ENCODE peak calls at places on chromosome 19, in four cellular contexts. X, W, I and Q are unnamed samples.

GRCh38 chr19:53311897-53312296 is 21.7 kb upstream of the ZNF845 start:
- DNase-seq in X (no peak), W (no peak), I (no peak), Q (no peak)

GRCh38 chr19:42252365-42253244 is 2.3 kb downstream of the ERF start:
- DNase-seq in X (no peak), W (no peak), I (no peak), Q (no peak)

GRCh38 chr19:14475251-14476073 is at the start of gene PTGER1:
- DNase-seq in X (peak; percentile 60), W (no peak), I (no peak), Q (peak; percentile 69)

GRCh38 chr19:5805465-5806132 is 732 bp downstream of the NRTN start:
- DNase-seq in X (peak; percentile 73), W (peak; percentile 22), I (no peak), Q (no peak)

GRCh38 chr19:50036905-50037304 is 11.1 kb downstream of the ZNF473 start:
- DNase-seq in X (no peak), W (no peak), I (no peak), Q (no peak)

GRCh38 chr19:3034194-3034844 is 5.2 kb upstream of the TLE2 start:
- DNase-seq in X (no peak), W (no peak), I (no peak), Q (no peak)

GRCh38 chr19:2491130-2491801 is 15.3 kb downstream of the GADD45B start:
- DNase-seq in X (peak; percentile 96), W (no peak), I (no peak), Q (peak; percentile 91)

GRCh38 chr19:30512748-30513389 is 140.7 kb downstream of the ZNF536 start:
- DNase-seq in X (no peak), W (no peak), I (no peak), Q (no peak)

GRCh38 chr19:49615861-49616260 is 24.1 kb downstream of the RRAS start:
- DNase-seq in X (no peak), W (no peak), I (no peak), Q (no peak)

GRCh38 chr19:3656073-3656746 is 29.6 kb upstream of the CACTIN start:
- DNase-seq in X (no peak), W (no peak), I (no peak), Q (no peak)

GRCh38 chr19:12064266-12065099 is at the start of gene ZNF844:
- DNase-seq in X (peak; percentile 97), W (peak; percentile 99), I (peak; percentile 76), Q (peak; percentile 88)

GRCh38 chr19:48456864-48457263 is 1.5 kb downstream of the KCNJ14 start:
- DNase-seq in X (no peak), W (no peak), I (no peak), Q (no peak)

GRCh38 chr19:14886032-14886431 is at the start of gene OR7A17:
- DNase-seq in X (no peak), W (no peak), I (no peak), Q (no peak)

GRCh38 chr19:41886761-41887710 is 4.1 kb downstream of the ARHGEF1 start:
- DNase-seq in X (no peak), W (no peak), I (no peak), Q (no peak)

GRCh38 chr19:16066611-16067104 is 9.6 kb upstream of the TPM4 start:
- DNase-seq in X (no peak), W (no peak), I (no peak), Q (no peak)

GRCh38 chr19:42198676-42199439 is 18.6 kb downstream of the DEDD2 start:
- DNase-seq in X (peak; percentile 84), W (no peak), I (no peak), Q (no peak)

GRCh38 chr19:13063461-13064091 is 39.1 kb downstream of the LYL1 start:
- DNase-seq in X (no peak), W (no peak), I (no peak), Q (no peak)

GRCh38 chr19:49808762-49809154 is 4.3 kb downstream of the FUZ start:
- DNase-seq in X (peak; percentile 93), W (peak; percentile 97), I (peak; percentile 57), Q (peak; percentile 93)

GRCh38 chr19:7397687-7398086 is 49.0 kb downstream of the ARHGEF18 start:
- DNase-seq in X (no peak), W (no peak), I (no peak), Q (no peak)

GRCh38 chr19:47497073-47497766 is 13.2 kb upstream of the KPTN start:
- DNase-seq in X (peak; percentile 41), W (no peak), I (no peak), Q (no peak)

GRCh38 chr19:32351807-32352630 is 6.6 kb downstream of the ZNF507 start:
- DNase-seq in X (no peak), W (no peak), I (no peak), Q (no peak)

GRCh38 chr19:4391701-4392543 is 8.4 kb downstream of the SH3GL1 start:
- DNase-seq in X (peak; percentile 50), W (no peak), I (no peak), Q (no peak)

GRCh38 chr19:32404939-32405430 is 585 bp upstream of the DPY19L3 start:
- DNase-seq in X (peak; percentile 76), W (peak; percentile 50), I (no peak), Q (peak; percentile 52)

GRCh38 chr19:33720691-33721682 is 75.7 kb upstream of the KCTD15 start:
- DNase-seq in X (no peak), W (no peak), I (no peak), Q (no peak)

GRCh38 chr19:38801359-38802095 is 11.2 kb downstream of the LGALS4 start:
- DNase-seq in X (no peak), W (no peak), I (no peak), Q (no peak)

GRCh38 chr19:43406297-43406696 is 8.4 kb upstream of the TEX101 start:
- DNase-seq in X (no peak), W (no peak), I (no peak), Q (no peak)

GRCh38 chr19:10887616-10888367 is 16.4 kb downstream of the CARM1 start:
- DNase-seq in X (no peak), W (no peak), I (no peak), Q (no peak)

GRCh38 chr19:7112675-7113074 is 43.2 kb downstream of the ZNF557 start:
- DNase-seq in X (no peak), W (no peak), I (no peak), Q (no peak)

GRCh38 chr19:3031607-3031867 is 2.5 kb upstream of the TLE2 start:
- DNase-seq in X (no peak), W (no peak), I (no peak), Q (no peak)

GRCh38 chr19:48630289-48631036 is 6.7 kb downstream of the DBP start:
- DNase-seq in X (peak; percentile 85), W (no peak), I (no peak), Q (no peak)

GRCh38 chr19:16249826-16250434 is 52.2 kb downstream of the AP1M1 start:
- DNase-seq in X (no peak), W (no peak), I (no peak), Q (no peak)

GRCh38 chr19:54190942-54191670 is at the start of gene TSEN34:
- DNase-seq in X (no peak), W (peak; percentile 71), I (no peak), Q (no peak)

GRCh38 chr19:11446652-11447301 is 11.3 kb downstream of the PRKCSH start:
- DNase-seq in X (no peak), W (peak; percentile 49), I (no peak), Q (no peak)

GRCh38 chr19:2552859-2553258 is 76.9 kb downstream of the GADD45B start:
- DNase-seq in X (no peak), W (no peak), I (no peak), Q (no peak)

GRCh38 chr19:19134687-19135158 is 3.6 kb downstream of the TMEM161A start:
- DNase-seq in X (no peak), W (no peak), I (peak; percentile 41), Q (no peak)
- H3K4me3 ChIP-seq in X (no peak overlapping the region), W (no peak overlapping the region), I (no peak overlapping the region), Q (no peak overlapping the region)

GRCh38 chr19:55486043-55486970 is 1.3 kb downstream of the NAT14 start:
- DNase-seq in X (no peak), W (no peak), I (no peak), Q (no peak)

GRCh38 chr19:55485439-55486011 is 537 bp downstream of the NAT14 start:
- DNase-seq in X (peak; percentile 55), W (no peak), I (no peak), Q (no peak)

GRCh38 chr19:55482967-55483671 is 1.9 kb upstream of the NAT14 start:
- DNase-seq in X (peak; percentile 45), W (no peak), I (no peak), Q (peak; percentile 67)

GRCh38 chr19:55483681-55484361 is 1.2 kb upstream of the NAT14 start:
- DNase-seq in X (peak; percentile 61), W (no peak), I (no peak), Q (peak; percentile 62)

DNA sequence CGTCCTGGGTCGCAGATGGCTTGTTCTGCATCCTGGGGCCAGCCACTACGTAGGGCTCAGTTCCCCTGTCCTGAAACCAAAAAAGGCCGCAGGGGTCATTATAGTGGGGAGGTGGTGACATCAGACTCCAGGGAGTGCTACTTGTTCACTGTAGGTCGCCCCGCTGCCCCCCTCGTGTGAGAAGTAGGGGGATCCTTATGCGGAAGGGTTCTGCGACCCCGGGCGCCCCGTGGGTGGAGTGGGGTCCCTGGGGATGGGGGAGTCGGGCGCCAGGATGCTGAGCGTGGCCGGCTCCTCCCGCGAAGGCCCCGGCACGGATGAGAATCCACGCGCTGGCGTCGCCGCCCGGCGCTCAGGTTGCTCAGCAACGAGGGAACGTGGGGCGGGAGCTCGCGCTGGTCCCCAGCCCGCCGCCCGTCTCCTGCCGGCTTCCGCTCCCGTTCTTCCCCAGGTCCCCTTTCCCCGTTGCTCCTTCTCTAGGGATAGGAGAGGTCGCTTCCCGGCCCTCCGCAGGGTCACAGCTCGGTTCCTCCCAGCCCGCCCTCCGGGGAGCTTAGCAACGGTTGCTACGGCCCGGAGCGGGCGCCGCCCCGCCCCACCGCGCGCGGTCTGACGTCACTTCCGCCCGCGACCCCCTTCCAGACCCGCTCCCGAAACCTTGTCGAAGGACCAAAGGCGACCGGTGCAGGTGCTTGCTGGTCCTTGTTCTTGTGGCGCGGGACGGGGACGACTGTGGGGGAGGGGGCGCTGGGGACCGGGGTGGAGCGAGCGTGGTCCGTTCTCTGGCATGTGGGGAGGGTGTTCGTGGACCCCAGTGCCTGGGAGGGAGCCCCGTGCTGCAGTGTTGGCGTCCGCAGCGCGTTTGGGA is at the start of gene NAT14:
- DNase-seq in X (peak; percentile 70), W (no peak), I (no peak), Q (peak; percentile 75)
- H3K4me1 ChIP-seq in X (peaks cover 14% of the 10 kb centered on the region), W (peaks cover 42% of the 10 kb centered on the region), I (peaks cover 19% of the 10 kb centered on the region), Q (peaks cover 12% of the 10 kb centered on the region)

GRCh38 chr19:57757941-57758340 is 11.3 kb downstream of the ZNF776 start:
- DNase-seq in X (no peak), W (no peak), I (no peak), Q (no peak)

GRCh38 chr19:57759096-57759495 is 10.4 kb upstream of the ZNF586 start:
- DNase-seq in X (no peak), W (no peak), I (no peak), Q (no peak)

GRCh38 chr19:57754091-57754673 is 7.6 kb downstream of the ZNF776 start:
- DNase-seq in X (no peak), W (no peak), I (no peak), Q (no peak)

DNA sequence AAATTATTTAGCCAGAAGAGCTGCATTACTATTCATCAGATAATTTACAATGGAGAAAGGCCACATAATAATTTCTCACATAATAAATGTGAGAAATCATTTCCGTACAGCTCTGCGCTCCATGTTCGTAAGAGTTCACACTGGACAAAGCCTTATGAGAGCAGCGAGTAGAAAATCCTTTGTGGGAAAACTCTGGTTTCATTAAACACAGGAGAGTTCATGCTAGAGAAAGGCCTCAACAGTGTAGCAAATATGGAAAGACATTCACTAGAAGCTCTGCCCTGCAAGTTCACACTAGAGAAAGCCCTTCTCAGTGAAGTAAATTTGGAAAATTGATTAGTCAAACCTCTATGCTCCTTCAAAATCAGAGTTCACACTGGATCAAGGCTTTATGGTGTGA is 8.4 kb downstream of the ZNF776 start:
- DNase-seq in X (no peak), W (no peak), I (no peak), Q (no peak)
- H3K9me3 ChIP-seq in X (peaks cover 81% of the 10 kb centered on the region), W (peaks cover 100% of the 10 kb centered on the region), I (no peaks in the 10 kb centered on the region), Q (peaks cover 13% of the 10 kb centered on the region)

GRCh38 chr19:18420931-18421330 is 1.7 kb downstream of the SSBP4 start:
- DNase-seq in X (peak; percentile 56), W (no peak), I (no peak), Q (no peak)
- H3K4me3 ChIP-seq in X (no peak overlapping the region), W (peak overlapping the region; percentile 75), I (no peak overlapping the region), Q (no peak overlapping the region)